ENCODE peak calls at places on chromosomes 2 and 18, in four cellular contexts. X is SK-N-DZ, W is ACHN, K is HEK293T. C is an unnamed sample.

GRCh38 chr2:209368406-209368805 is 55.4 kb upstream of the MAP2 start:
- DNase-seq in X (no peak), W (peak), K (no peak), C (no peak)

GRCh38 chr18:23238152-23238531 is 102.9 kb downstream of the CABLES1 start:
- DNase-seq in X (no peak), W (peak), K (no peak), C (no peak)

GRCh38 chr2:129761569-129762021 is 217.9 kb upstream of the RAB6C start:
- DNase-seq in K (no peak), W (no peak), X (no peak), C (no peak)

GRCh38 chr18:3333056-3333720 is 71.3 kb downstream of the MYL12B start:
- DNase-seq in K (no peak), W (no peak), X (no peak), C (no peak)

GRCh38 chr2:8380573-8380972 is 301.3 kb upstream of the ID2 start:
- DNase-seq in X (no peak), W (no peak), K (no peak), C (no peak)

GRCh38 chr2:82340578-82341053 is 2036.1 kb upstream of the LRRTM1 start:
- DNase-seq in X (no peak), K (no peak), W (no peak), C (no peak)

GRCh38 chr2:112593761-112594160 is 9.4 kb downstream of the CHCHD5 start:
- DNase-seq in X (no peak), W (no peak), K (no peak), C (no peak)

GRCh38 chr2:232043966-232044365 is 82.5 kb downstream of the DIS3L2 start:
- DNase-seq in X (no peak), K (no peak), W (no peak), C (no peak)

GRCh38 chr2:134284119-134284670 is 30.3 kb downstream of the MGAT5 start:
- DNase-seq in W (no peak), K (no peak), X (no peak), C (no peak)

GRCh38 chr2:128236491-128237035 is 82.1 kb downstream of the HS6ST1 start:
- DNase-seq in K (no peak), X (no peak), W (no peak), C (no peak)

GRCh38 chr2:160205511-160205910 is 5.4 kb upstream of the ITGB6 start:
- DNase-seq in K (no peak), X (no peak), W (peak), C (no peak)

GRCh38 chr2:30625600-30626208 is 178.7 kb downstream of the LCLAT1 start:
- DNase-seq in W (no peak), K (no peak), X (no peak), C (no peak)

GRCh38 chr2:31483246-31483645 is 68.7 kb upstream of the XDH start:
- DNase-seq in W (no peak), X (no peak), K (no peak), C (no peak)

GRCh38 chr2:12010059-12010458 is 263.6 kb downstream of the LPIN1 start:
- DNase-seq in K (no peak), X (no peak), W (no peak), C (no peak)

GRCh38 chr2:160666019-160666676 is 172.5 kb upstream of the RBMS1 start:
- DNase-seq in X (no peak), W (peak), K (peak), C (no peak)

GRCh38 chr2:3672861-3673670 is 15.1 kb downstream of the ALLC start:
- DNase-seq in K (no peak), W (no peak), X (no peak), C (no peak)

C was measured in HuH-7.5.